ENCODE peak calls at places on chromosomes 6 and 20, in six cellular contexts. One of them, this sample, is unnamed. For H3K4me1 and H3K9me2, the result is how much of the 10 kb centered on the place peaks cover.

GRCh38 chr20:62356948-62357667 is 10.0 kb downstream of the LAMA5 start:
- DNase-seq in hepatocyte: no peak
- DNase-seq in PC-3: peak
- DNase-seq in PC-9: peak
- DNase-seq in OCI-LY7: no peak
- DNase-seq in SK-N-SH: peak
- DNase-seq in this sample: no peak

GRCh38 chr6:33984466-33985332 is 161.2 kb downstream of the GRM4 start:
- DNase-seq in hepatocyte: no peak
- DNase-seq in PC-9: no peak
- DNase-seq in OCI-LY7: no peak
- DNase-seq in PC-3: no peak
- DNase-seq in SK-N-SH: peak
- DNase-seq in this sample: no peak

GRCh38 chr20:16284385-16285100 is 288.7 kb downstream of the KIF16B start:
- DNase-seq in OCI-LY7: no peak
- DNase-seq in PC-3: no peak
- DNase-seq in hepatocyte: no peak
- DNase-seq in SK-N-SH: no peak
- DNase-seq in PC-9: no peak
- DNase-seq in this sample: no peak

GRCh38 chr20:46215913-46216707 is 92.2 kb downstream of the CDH22 start:
- DNase-seq in OCI-LY7: no peak
- DNase-seq in hepatocyte: peak
- DNase-seq in PC-9: peak
- DNase-seq in PC-3: peak
- DNase-seq in SK-N-SH: peak
- DNase-seq in this sample: no peak

GRCh38 chr6:140076078-140076477 is 701.6 kb upstream of the CITED2 start:
- DNase-seq in hepatocyte: no peak
- DNase-seq in SK-N-SH: no peak
- DNase-seq in PC-3: no peak
- DNase-seq in PC-9: peak
- DNase-seq in OCI-LY7: no peak
- DNase-seq in this sample: no peak

GRCh38 chr6:157405986-157406385 is 25.0 kb downstream of the ZDHHC14 start:
- DNase-seq in hepatocyte: peak
- DNase-seq in PC-9: peak
- DNase-seq in SK-N-SH: no peak
- DNase-seq in OCI-LY7: no peak
- DNase-seq in PC-3: peak
- DNase-seq in this sample: no peak

GRCh38 chr20:17655865-17656489 is 26.1 kb downstream of the RRBP1 start:
- DNase-seq in SK-N-SH: peak
- DNase-seq in PC-3: peak
- DNase-seq in OCI-LY7: no peak
- DNase-seq in hepatocyte: no peak
- DNase-seq in PC-9: no peak
- DNase-seq in this sample: no peak

GRCh38 chr6:41639556-41640371 is 1.5 kb downstream of the MDFI start:
- DNase-seq in OCI-LY7: no peak
- DNase-seq in hepatocyte: peak
- DNase-seq in PC-3: no peak
- DNase-seq in SK-N-SH: no peak
- DNase-seq in PC-9: no peak
- DNase-seq in this sample: no peak

GRCh38 chr20:25859649-25860530 is 163.2 kb upstream of the ZNF337 start:
- DNase-seq in SK-N-SH: peak
- DNase-seq in PC-3: peak
- DNase-seq in OCI-LY7: no peak
- DNase-seq in PC-9: no peak
- DNase-seq in hepatocyte: peak
- DNase-seq in this sample: no peak

GRCh38 chr6:111486921-111487320 is 3.9 kb upstream of the REV3L start:
- DNase-seq in PC-3: no peak
- DNase-seq in PC-9: no peak
- DNase-seq in OCI-LY7: no peak
- DNase-seq in SK-N-SH: no peak
- DNase-seq in hepatocyte: no peak
- DNase-seq in this sample: peak

GRCh38 chr6:34242252-34243130 is 5.8 kb downstream of the HMGA1 start:
- DNase-seq in OCI-LY7: no peak
- DNase-seq in PC-9: no peak
- DNase-seq in hepatocyte: no peak
- DNase-seq in PC-3: peak
- DNase-seq in SK-N-SH: no peak
- DNase-seq in this sample: no peak

GRCh38 chr6:150038202-150038830 is 13.0 kb upstream of the RAET1L start:
- DNase-seq in hepatocyte: no peak
- DNase-seq in SK-N-SH: no peak
- DNase-seq in PC-3: no peak
- DNase-seq in OCI-LY7: no peak
- DNase-seq in PC-9: no peak
- DNase-seq in this sample: no peak

GRCh38 chr6:157980288-157981131 is 1.2 kb upstream of the SYNJ2 start:
- DNase-seq in PC-3: no peak
- DNase-seq in OCI-LY7: no peak
- DNase-seq in hepatocyte: no peak
- DNase-seq in PC-9: no peak
- DNase-seq in SK-N-SH: no peak
- DNase-seq in this sample: no peak

GRCh38 chr6:41288025-41288777 is 1.7 kb upstream of the TREM1 start:
- DNase-seq in hepatocyte: peak
- DNase-seq in SK-N-SH: no peak
- DNase-seq in PC-3: peak
- DNase-seq in OCI-LY7: no peak
- DNase-seq in PC-9: no peak
- DNase-seq in this sample: no peak

GRCh38 chr6:51934098-51934497 is 153.3 kb downstream of the PKHD1 start:
- DNase-seq in OCI-LY7: peak
- DNase-seq in PC-9: no peak
- DNase-seq in SK-N-SH: peak
- DNase-seq in PC-3: peak
- DNase-seq in hepatocyte: no peak
- DNase-seq in this sample: peak

GRCh38 chr6:81767163-81768000 is 14.9 kb upstream of the TENT5A start:
- DNase-seq in hepatocyte: no peak
- DNase-seq in PC-3: peak
- DNase-seq in SK-N-SH: no peak
- DNase-seq in PC-9: peak
- DNase-seq in OCI-LY7: no peak
- DNase-seq in this sample: no peak

GRCh38 chr20:4071177-4071723 is 55.9 kb upstream of the RNF24 start:
- DNase-seq in hepatocyte: no peak
- DNase-seq in OCI-LY7: no peak
- DNase-seq in SK-N-SH: no peak
- DNase-seq in PC-3: no peak
- DNase-seq in PC-9: no peak
- DNase-seq in this sample: no peak

GRCh38 chr20:46746972-46747371 is 37.5 kb downstream of the SLC2A10 start:
- DNase-seq in PC-9: peak
- DNase-seq in hepatocyte: peak
- DNase-seq in OCI-LY7: no peak
- DNase-seq in SK-N-SH: no peak
- DNase-seq in PC-3: peak
- DNase-seq in this sample: no peak

GRCh38 chr6:43052842-43053544 is 658 bp downstream of the CUL7 start:
- DNase-seq in PC-9: no peak
- DNase-seq in hepatocyte: peak
- DNase-seq in PC-3: no peak
- DNase-seq in OCI-LY7: peak
- DNase-seq in SK-N-SH: no peak
- DNase-seq in this sample: peak

GRCh38 chr6:41638801-41639555 is 710 bp downstream of the MDFI start:
- DNase-seq in PC-3: no peak
- DNase-seq in PC-9: no peak
- DNase-seq in SK-N-SH: peak
- DNase-seq in hepatocyte: peak
- DNase-seq in OCI-LY7: no peak
- DNase-seq in this sample: no peak

GRCh38 chr20:15875446-15875845 is 697.8 kb downstream of the KIF16B start:
- DNase-seq in PC-3: no peak
- DNase-seq in hepatocyte: no peak
- DNase-seq in PC-9: no peak
- DNase-seq in OCI-LY7: no peak
- DNase-seq in SK-N-SH: no peak
- DNase-seq in this sample: peak

GRCh38 chr20:55058938-55059337 is 583.5 kb downstream of the DOK5 start:
- DNase-seq in SK-N-SH: no peak
- DNase-seq in hepatocyte: no peak
- DNase-seq in PC-3: no peak
- DNase-seq in PC-9: no peak
- DNase-seq in OCI-LY7: no peak
- DNase-seq in this sample: no peak

GRCh38 chr20:63297371-63297781 is 4.4 kb downstream of the COL20A1 start:
- DNase-seq in hepatocyte: no peak
- DNase-seq in PC-3: no peak
- DNase-seq in OCI-LY7: no peak
- DNase-seq in PC-9: no peak
- DNase-seq in SK-N-SH: no peak
- DNase-seq in this sample: peak

GRCh38 chr20:4041748-4042411 is 26.5 kb upstream of the RNF24 start:
- DNase-seq in PC-9: peak
- DNase-seq in SK-N-SH: no peak
- DNase-seq in OCI-LY7: no peak
- DNase-seq in PC-3: peak
- DNase-seq in hepatocyte: peak
- DNase-seq in this sample: no peak

GRCh38 chr20:6228302-6228843 is 105.5 kb upstream of the FERMT1 start:
- DNase-seq in SK-N-SH: peak
- DNase-seq in OCI-LY7: no peak
- DNase-seq in PC-9: no peak
- DNase-seq in PC-3: no peak
- DNase-seq in hepatocyte: no peak
- DNase-seq in this sample: no peak

GRCh38 chr20:45339084-45339483 is 9.1 kb downstream of the SDC4 start:
- DNase-seq in SK-N-SH: no peak
- DNase-seq in OCI-LY7: no peak
- DNase-seq in hepatocyte: peak
- DNase-seq in PC-9: no peak
- DNase-seq in PC-3: no peak
- DNase-seq in this sample: no peak

GRCh38 chr6:33925869-33926268 is 122.1 kb upstream of the MLN start:
- DNase-seq in OCI-LY7: no peak
- DNase-seq in SK-N-SH: no peak
- DNase-seq in PC-3: no peak
- DNase-seq in PC-9: no peak
- DNase-seq in hepatocyte: no peak
- DNase-seq in this sample: no peak

GRCh38 chr6:31567531-31568370 is 4.3 kb upstream of the LTA start:
- DNase-seq in SK-N-SH: no peak
- DNase-seq in PC-9: no peak
- DNase-seq in hepatocyte: no peak
- DNase-seq in PC-3: no peak
- DNase-seq in OCI-LY7: no peak
- DNase-seq in this sample: peak
- H3K4me1 ChIP-seq in SK-N-SH: under half
- H3K4me1 ChIP-seq in PC-9: under half
- H3K4me1 ChIP-seq in hepatocyte: under half
- H3K4me1 ChIP-seq in PC-3: under half
- H3K4me1 ChIP-seq in OCI-LY7: half or more
- H3K4me1 ChIP-seq in this sample: half or more

GRCh38 chr6:167030222-167031072 is 31.2 kb downstream of the CEP43 start:
- DNase-seq in PC-3: no peak
- DNase-seq in OCI-LY7: no peak
- DNase-seq in hepatocyte: no peak
- DNase-seq in SK-N-SH: peak
- DNase-seq in PC-9: no peak
- DNase-seq in this sample: no peak
- H3K27ac ChIP-seq in PC-3: no peak
- H3K27ac ChIP-seq in OCI-LY7: no peak
- H3K27ac ChIP-seq in hepatocyte: no peak
- H3K27ac ChIP-seq in SK-N-SH: no peak
- H3K27ac ChIP-seq in PC-9: no peak
- H3K27ac ChIP-seq in this sample: no peak

DNA sequence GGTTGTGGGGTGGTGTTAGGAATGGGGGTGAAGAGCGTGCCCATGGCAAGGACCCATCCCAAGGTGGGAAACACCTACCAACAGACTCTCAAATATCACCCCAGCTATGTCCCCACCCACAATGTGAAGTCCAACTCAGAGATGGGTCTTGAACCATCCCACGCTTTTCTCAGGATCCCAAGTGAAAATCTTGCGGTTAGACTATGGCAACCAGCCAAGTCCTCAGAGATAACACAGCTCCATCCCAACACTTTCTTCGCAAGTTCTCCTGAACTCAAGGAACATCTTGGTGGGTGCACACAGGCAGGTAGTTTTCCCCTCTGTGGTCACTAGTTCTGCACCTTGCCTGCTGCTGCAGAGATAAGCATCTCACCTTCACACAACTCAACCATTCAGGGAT is 116.0 kb downstream of the CDC5L start:
- DNase-seq in hepatocyte: no peak
- DNase-seq in SK-N-SH: no peak
- DNase-seq in PC-9: no peak
- DNase-seq in OCI-LY7: no peak
- DNase-seq in PC-3: no peak
- DNase-seq in this sample: no peak
- H3K9me2 ChIP-seq in hepatocyte: under half
- H3K9me2 ChIP-seq in SK-N-SH: under half
- H3K9me2 ChIP-seq in PC-9: under half
- H3K9me2 ChIP-seq in OCI-LY7: under half
- H3K9me2 ChIP-seq in PC-3: under half
- H3K9me2 ChIP-seq in this sample: under half

DNA sequence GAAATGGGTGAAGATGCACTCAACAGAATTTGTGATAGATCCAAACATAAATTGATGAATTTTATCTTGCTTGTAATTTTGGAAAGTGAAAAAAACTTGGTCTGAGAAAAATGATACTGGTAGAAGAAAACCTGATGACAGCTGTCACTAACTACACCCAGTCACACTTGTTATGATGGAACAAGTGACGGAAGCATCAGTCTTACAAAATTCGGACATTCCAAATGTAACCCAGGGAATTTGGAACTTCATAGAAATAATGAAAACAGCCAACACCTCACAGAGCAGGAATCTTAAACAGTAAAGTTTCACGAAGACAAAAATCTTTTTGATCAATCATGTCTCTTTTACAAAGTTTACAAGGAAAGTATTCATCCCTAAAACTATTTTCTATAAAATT is 123.9 kb downstream of the RIN2 start:
- DNase-seq in PC-9: no peak
- DNase-seq in PC-3: no peak
- DNase-seq in OCI-LY7: no peak
- DNase-seq in SK-N-SH: no peak
- DNase-seq in hepatocyte: no peak
- DNase-seq in this sample: no peak
- H3K4me1 ChIP-seq in PC-9: half or more
- H3K4me1 ChIP-seq in PC-3: half or more
- H3K4me1 ChIP-seq in OCI-LY7: under half
- H3K4me1 ChIP-seq in SK-N-SH: under half
- H3K4me1 ChIP-seq in hepatocyte: half or more
- H3K4me1 ChIP-seq in this sample: under half

GRCh38 chr6:44655368-44656342 is 268.1 kb downstream of the CDC5L start:
- DNase-seq in PC-9: peak
- DNase-seq in OCI-LY7: peak
- DNase-seq in PC-3: peak
- DNase-seq in SK-N-SH: peak
- DNase-seq in hepatocyte: peak
- DNase-seq in this sample: peak
- H3K27ac ChIP-seq in PC-9: peak
- H3K27ac ChIP-seq in OCI-LY7: no peak
- H3K27ac ChIP-seq in PC-3: no peak
- H3K27ac ChIP-seq in SK-N-SH: no peak
- H3K27ac ChIP-seq in hepatocyte: peak
- H3K27ac ChIP-seq in this sample: no peak